ENCODE peak calls at places on chromosome 3, in four cellular contexts. One of them, this sample, is unnamed.

GRCh38 chr3:165642761-165643432 is 194.3 kb downstream of the BCHE start:
- DNase-seq in IMR-90: peak; percentile 98
- DNase-seq in K562: no peak
- DNase-seq in keratinocyte: peak; percentile 86
- DNase-seq in this sample: peak; percentile 96

GRCh38 chr3:151468284-151468917 is 7.5 kb upstream of the IGSF10 start:
- DNase-seq in IMR-90: peak; percentile 62
- DNase-seq in K562: peak; percentile 65
- DNase-seq in keratinocyte: no peak
- DNase-seq in this sample: peak; percentile 62

GRCh38 chr3:97928986-97929385 is 43.2 kb downstream of the RIOX2 start:
- DNase-seq in IMR-90: no peak
- DNase-seq in K562: no peak
- DNase-seq in keratinocyte: no peak
- DNase-seq in this sample: no peak

GRCh38 chr3:98532709-98533571 is 1.2 kb downstream of the GPR15 start:
- DNase-seq in IMR-90: no peak
- DNase-seq in K562: no peak
- DNase-seq in keratinocyte: no peak
- DNase-seq in this sample: no peak

GRCh38 chr3:152834354-152835310 is at the start of gene P2RY1:
- DNase-seq in IMR-90: peak; percentile 17
- DNase-seq in K562: peak; percentile 83
- DNase-seq in keratinocyte: peak; percentile 7
- DNase-seq in this sample: peak; percentile 59

GRCh38 chr3:45644467-45645201 is 44.6 kb upstream of the SACM1L start:
- DNase-seq in IMR-90: peak; percentile 93
- DNase-seq in K562: no peak
- DNase-seq in keratinocyte: no peak
- DNase-seq in this sample: peak; percentile 89

GRCh38 chr3:170220871-170221270 is 1.4 kb upstream of the PRKCI start:
- DNase-seq in IMR-90: peak; percentile 75
- DNase-seq in K562: no peak
- DNase-seq in keratinocyte: no peak
- DNase-seq in this sample: no peak

GRCh38 chr3:119815716-119816115 is 33.8 kb downstream of the NR1I2 start:
- DNase-seq in IMR-90: no peak
- DNase-seq in K562: no peak
- DNase-seq in keratinocyte: no peak
- DNase-seq in this sample: no peak

GRCh38 chr3:132382688-132383194 is 34.6 kb upstream of the DNAJC13 start:
- DNase-seq in IMR-90: no peak
- DNase-seq in K562: no peak
- DNase-seq in keratinocyte: no peak
- DNase-seq in this sample: no peak

GRCh38 chr3:30299674-30300423 is 306.6 kb upstream of the TGFBR2 start:
- DNase-seq in IMR-90: peak; percentile 84
- DNase-seq in K562: no peak
- DNase-seq in keratinocyte: no peak
- DNase-seq in this sample: no peak

DNA sequence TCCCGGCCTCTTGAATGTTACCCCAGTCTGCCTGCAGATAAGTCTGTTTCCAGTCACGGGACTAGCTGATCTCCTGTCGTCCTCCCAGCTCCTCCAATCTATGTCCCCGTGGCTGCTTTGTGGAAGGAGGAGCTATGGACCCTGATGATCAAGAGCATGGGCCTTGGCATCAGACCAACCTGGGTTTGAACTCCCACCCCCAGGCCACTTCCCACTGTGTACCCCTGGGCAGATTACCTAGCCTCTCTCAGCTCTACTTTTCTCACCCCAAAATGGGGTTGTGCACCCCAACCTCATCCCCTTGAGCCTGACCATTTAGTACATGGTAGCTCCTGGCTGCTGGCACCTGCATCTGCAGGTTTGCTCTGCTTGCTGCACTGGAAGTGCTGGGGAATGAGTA is 55.8 kb downstream of the GASK1A start:
- DNase-seq in IMR-90: no peak
- DNase-seq in K562: no peak
- DNase-seq in keratinocyte: no peak
- DNase-seq in this sample: no peak
- H3K9me1 ChIP-seq in IMR-90: no peaks in the 10 kb centered on the region
- H3K9me1 ChIP-seq in K562: no peaks in the 10 kb centered on the region
- H3K9me1 ChIP-seq in keratinocyte: no peaks in the 10 kb centered on the region
- H3K9me1 ChIP-seq in this sample: no peaks in the 10 kb centered on the region

GRCh38 chr3:101638262-101638745 is 38.6 kb downstream of the ZBTB11 start:
- DNase-seq in IMR-90: no peak
- DNase-seq in K562: no peak
- DNase-seq in keratinocyte: no peak
- DNase-seq in this sample: no peak

GRCh38 chr3:101639280-101639963 is 37.5 kb downstream of the ZBTB11 start:
- DNase-seq in IMR-90: no peak
- DNase-seq in K562: no peak
- DNase-seq in keratinocyte: no peak
- DNase-seq in this sample: no peak

GRCh38 chr3:101642441-101642840 is 34.5 kb downstream of the ZBTB11 start:
- DNase-seq in IMR-90: no peak
- DNase-seq in K562: no peak
- DNase-seq in keratinocyte: no peak
- DNase-seq in this sample: no peak

GRCh38 chr3:101637461-101637860 is 39.5 kb downstream of the ZBTB11 start:
- DNase-seq in IMR-90: no peak
- DNase-seq in K562: no peak
- DNase-seq in keratinocyte: no peak
- DNase-seq in this sample: no peak

DNA sequence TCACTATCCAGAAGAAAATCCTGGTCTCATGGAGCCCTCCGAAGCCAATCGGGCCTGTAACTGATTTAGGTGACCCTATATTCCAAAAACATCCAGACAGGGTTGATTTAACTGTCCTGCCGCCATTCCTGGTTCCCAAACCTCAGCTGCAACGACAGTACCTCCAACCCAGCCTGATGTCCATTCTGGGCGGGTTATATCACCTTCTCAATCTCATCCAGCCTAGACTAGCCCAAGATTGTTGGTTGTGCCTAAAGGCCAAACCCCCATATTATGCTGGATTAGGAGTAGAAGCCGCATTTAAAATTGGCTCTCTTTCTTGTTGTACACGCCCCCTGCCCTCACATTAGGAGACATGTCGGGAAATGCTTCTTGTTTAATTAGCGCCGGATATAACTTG is 36.7 kb downstream of the ZBTB11 start:
- DNase-seq in IMR-90: no peak
- DNase-seq in K562: no peak
- DNase-seq in keratinocyte: no peak
- DNase-seq in this sample: no peak
- H3K9me1 ChIP-seq in IMR-90: peaks cover 9% of the 10 kb centered on the region
- H3K9me1 ChIP-seq in K562: no peaks in the 10 kb centered on the region
- H3K9me1 ChIP-seq in keratinocyte: no peaks in the 10 kb centered on the region
- H3K9me1 ChIP-seq in this sample: no peaks in the 10 kb centered on the region

GRCh38 chr3:113878403-113878802 is 39.8 kb downstream of the GRAMD1C start:
- DNase-seq in IMR-90: no peak
- DNase-seq in K562: no peak
- DNase-seq in keratinocyte: no peak
- DNase-seq in this sample: no peak
- H3K9me1 ChIP-seq in IMR-90: no peaks in the 10 kb centered on the region
- H3K9me1 ChIP-seq in K562: no peaks in the 10 kb centered on the region
- H3K9me1 ChIP-seq in keratinocyte: no peaks in the 10 kb centered on the region
- H3K9me1 ChIP-seq in this sample: no peaks in the 10 kb centered on the region

GRCh38 chr3:142888099-142888483 is 792 bp downstream of the PCOLCE2 start:
- DNase-seq in IMR-90: no peak
- DNase-seq in K562: no peak
- DNase-seq in keratinocyte: no peak
- DNase-seq in this sample: peak; percentile 3

GRCh38 chr3:142889263-142890014 is 556 bp upstream of the PCOLCE2 start:
- DNase-seq in IMR-90: no peak
- DNase-seq in K562: no peak
- DNase-seq in keratinocyte: no peak
- DNase-seq in this sample: peak; percentile 3

GRCh38 chr3:142888484-142889262 is at the start of gene PCOLCE2:
- DNase-seq in IMR-90: no peak
- DNase-seq in K562: peak; percentile 38
- DNase-seq in keratinocyte: no peak
- DNase-seq in this sample: peak; percentile 16

GRCh38 chr3:142892714-142893113 is 3.8 kb upstream of the PCOLCE2 start:
- DNase-seq in IMR-90: no peak
- DNase-seq in K562: no peak
- DNase-seq in keratinocyte: no peak
- DNase-seq in this sample: no peak

DNA sequence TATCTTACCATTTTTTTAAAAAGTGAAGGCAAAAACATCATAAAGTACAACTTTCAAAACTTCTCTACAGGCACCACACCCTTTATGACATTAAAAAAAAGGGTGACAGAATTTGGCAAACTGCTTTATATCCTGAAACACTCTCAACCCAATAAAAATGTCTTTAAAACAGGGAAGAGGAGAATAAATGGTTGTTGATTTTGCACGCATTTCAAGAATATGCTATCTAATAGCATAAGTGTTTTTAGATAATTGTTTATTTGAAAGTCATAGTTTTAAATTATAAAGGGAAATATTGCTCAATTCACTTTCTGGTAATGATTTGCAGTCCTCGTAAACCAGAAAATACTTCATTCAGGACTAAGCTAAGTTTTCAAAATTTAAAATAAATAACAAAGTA is 1.7 kb upstream of the PCOLCE2 start:
- DNase-seq in IMR-90: no peak
- DNase-seq in K562: no peak
- DNase-seq in keratinocyte: no peak
- DNase-seq in this sample: no peak
- H3K9me1 ChIP-seq in IMR-90: no peaks in the 10 kb centered on the region
- H3K9me1 ChIP-seq in K562: no peaks in the 10 kb centered on the region
- H3K9me1 ChIP-seq in keratinocyte: no peaks in the 10 kb centered on the region
- H3K9me1 ChIP-seq in this sample: no peaks in the 10 kb centered on the region

This sample was measured in endothelial cell of umbilical vein.